ENCODE peak calls at places on chromosomes 12 and 14, in four cellular contexts. A, M, G and C are unnamed samples.
A peak's percentile ranks its signal among the peaks of the same experiment; 100 is the strongest.

GRCh38 chr12:1131811-1132224 is 140.8 kb downstream of the ERC1 start:
- DNase-seq in M (no peak), A (no peak), G (no peak), C (no peak)

GRCh38 chr12:65123435-65124063 is 2.4 kb upstream of the WIF1 start:
- DNase-seq in A (no peak), M (peak; percentile 37), G (peak; percentile 41), C (peak; percentile 31)

GRCh38 chr12:108846320-108846719 is 11.1 kb downstream of the SSH1 start:
- DNase-seq in G (peak; percentile 44), M (no peak), A (no peak), C (no peak)

GRCh38 chr14:105161314-105161713 is 7.3 kb downstream of the JAG2 start:
- DNase-seq in M (no peak), G (no peak), A (no peak), C (no peak)

GRCh38 chr14:52703225-52703624 is 3.8 kb upstream of the PSMC6 start:
- DNase-seq in M (peak; percentile 93), G (peak; percentile 88), A (no peak), C (peak; percentile 99)

GRCh38 chr12:84874125-84874824 is 38.3 kb downstream of the SLC6A15 start:
- DNase-seq in A (no peak), G (peak; percentile 61), M (peak; percentile 44), C (peak; percentile 73)

GRCh38 chr12:2240390-2240789 is 187.6 kb downstream of the CACNA1C start:
- DNase-seq in A (no peak), M (no peak), G (no peak), C (no peak)

GRCh38 chr14:85342858-85343607 is 186.9 kb upstream of the FLRT2 start:
- DNase-seq in G (no peak), M (peak; percentile 9), A (no peak), C (peak; percentile 37)

GRCh38 chr12:6382371-6382770 is 1.6 kb upstream of the LTBR start:
- DNase-seq in G (no peak), A (no peak), M (no peak), C (no peak)

GRCh38 chr12:112116232-112117060 is 7.9 kb upstream of the NAA25 start:
- DNase-seq in A (no peak), M (peak; percentile 53), G (no peak), C (peak; percentile 92)

GRCh38 chr12:14200598-14200997 is 164.9 kb upstream of the ATF7IP start:
- DNase-seq in M (no peak), G (no peak), A (no peak), C (no peak)

GRCh38 chr14:91330846-91331245 is 86.3 kb upstream of the GPR68 start:
- DNase-seq in M (no peak), G (no peak), A (no peak), C (no peak)